ENCODE peak calls at places on chromosomes 12 and 14, in four cellular contexts. O, E, K and J are unnamed samples.

GRCh38 chr14:22394616-22395015 is 194.4 kb downstream of the DAD1 start:
- DNase-seq in O (no peak), E (no peak), K (no peak), J (no peak)

GRCh38 chr14:104142136-104143041 is 4.0 kb downstream of the KIF26A start:
- DNase-seq in O (no peak), E (no peak), K (no peak), J (no peak)

GRCh38 chr12:9925746-9926393 is 6.3 kb downstream of the CLEC2A start:
- DNase-seq in O (peak; percentile 36), E (no peak), K (peak; percentile 20), J (peak; percentile 24)

GRCh38 chr12:91774471-91774921 is 371.1 kb downstream of the BTG1 start:
- DNase-seq in O (peak; percentile 58), E (no peak), K (peak; percentile 69), J (peak; percentile 18)

GRCh38 chr12:48194780-48195179 is 8.3 kb downstream of the OR10AD1 start:
- DNase-seq in O (peak; percentile 53), E (no peak), K (peak; percentile 28), J (no peak)

GRCh38 chr14:103711516-103712431 is 3.5 kb downstream of the XRCC3 start:
- DNase-seq in O (peak; percentile 18), E (peak; percentile 85), K (no peak), J (no peak)

GRCh38 chr14:67515386-67516079 is 17.6 kb upstream of the PLEKHH1 start:
- DNase-seq in O (peak; percentile 35), E (peak; percentile 29), K (no peak), J (no peak)

GRCh38 chr12:115338566-115339294 is 654.8 kb upstream of the TBX3 start:
- DNase-seq in O (peak; percentile 80), E (no peak), K (no peak), J (no peak)